ENCODE peak calls at places on chromosomes 7 and 10, in four cellular contexts. D is lower lobe of right lung, P is A549, J is fibroblast of lung. Z is an unnamed sample.

GRCh38 chr7:32316831-32317230 is 173.3 kb downstream of the LSM5 start:
- DNase-seq in D (no peak), P (no peak), J (no peak), Z (no peak)

GRCh38 chr7:100640438-100641410 is 628 bp downstream of the TFR2 start:
- DNase-seq in D (no peak), P (no peak), J (no peak), Z (no peak)

GRCh38 chr10:10589540-10589939 is 428.1 kb upstream of the CELF2 start:
- DNase-seq in D (no peak), P (no peak), J (peak; percentile 89), Z (no peak)

GRCh38 chr7:37208528-37208927 is 240.1 kb downstream of the ELMO1 start:
- DNase-seq in D (no peak), P (peak; percentile 56), J (peak; percentile 50), Z (no peak)

GRCh38 chr7:142036384-142036783 is 40.7 kb downstream of the MGAM start:
- DNase-seq in D (no peak), P (peak; percentile 56), J (no peak), Z (no peak)

GRCh38 chr7:45120-46090 is 147.0 kb upstream of the FAM20C start:
- DNase-seq in D (peak; percentile 16), P (no peak), J (no peak), Z (no peak)

GRCh38 chr10:1274098-1274745 is 218.0 kb downstream of the WDR37 start:
- DNase-seq in D (no peak), P (no peak), J (no peak), Z (no peak)

GRCh38 chr10:60757422-60757895 is 20.8 kb upstream of the CDK1 start:
- DNase-seq in D (no peak), P (peak; percentile 68), J (no peak), Z (no peak)

GRCh38 chr10:67666416-67667043 is 29.5 kb downstream of the CTNNA3 start:
- DNase-seq in D (no peak), P (peak; percentile 72), J (peak; percentile 11), Z (no peak)

GRCh38 chr7:47392241-47392759 is 189.6 kb downstream of the TNS3 start:
- DNase-seq in D (no peak), P (no peak), J (peak; percentile 98), Z (no peak)

GRCh38 chr10:62194924-62195674 is 73.5 kb downstream of the RTKN2 start:
- DNase-seq in D (no peak), P (no peak), J (no peak), Z (no peak)

GRCh38 chr10:7444576-7445226 is 33.9 kb upstream of the SFMBT2 start:
- DNase-seq in D (no peak), P (no peak), J (no peak), Z (no peak)

GRCh38 chr10:68385740-68386139 is 21.3 kb downstream of the RUFY2 start:
- DNase-seq in D (no peak), P (no peak), J (no peak), Z (no peak)

GRCh38 chr10:64973391-64973790 is 1452.2 kb downstream of the REEP3 start:
- DNase-seq in D (no peak), P (no peak), J (no peak), Z (no peak)

GRCh38 chr7:126696236-126696635 is 556.5 kb downstream of the GRM8 start:
- DNase-seq in D (no peak), P (no peak), J (no peak), Z (no peak)

GRCh38 chr7:26787696-26788095 is 76.7 kb downstream of the SKAP2 start:
- DNase-seq in D (no peak), P (no peak), J (no peak), Z (no peak)

GRCh38 chr7:122343986-122344620 is 39.6 kb upstream of the FEZF1 start:
- DNase-seq in D (no peak), P (no peak), J (no peak), Z (no peak)

GRCh38 chr10:16816142-16816541 is 1.1 kb downstream of the RSU1 start:
- DNase-seq in D (no peak), P (no peak), J (no peak), Z (no peak)

GRCh38 chr10:70666960-70667798 is 5.1 kb upstream of the ADAMTS14 start:
- DNase-seq in D (no peak), P (no peak), J (peak; percentile 37), Z (no peak)

GRCh38 chr7:22730921-22731654 is 4.1 kb downstream of the IL6 start:
- DNase-seq in D (no peak), P (peak; percentile 34), J (peak; percentile 89), Z (no peak)

GRCh38 chr7:92461027-92462003 is 14.0 kb downstream of the GATAD1 start:
- DNase-seq in D (no peak), P (peak; percentile 61), J (peak; percentile 33), Z (no peak)

GRCh38 chr10:131167036-131167860 is 144.3 kb downstream of the TCERG1L start:
- DNase-seq in D (no peak), P (no peak), J (no peak), Z (no peak)

GRCh38 chr7:79308176-79308575 is 145.3 kb downstream of the MAGI2 start:
- DNase-seq in D (no peak), P (peak; percentile 53), J (no peak), Z (no peak)

GRCh38 chr7:10974717-10975032 is 1.0 kb downstream of the PHF14 start:
- DNase-seq in D (no peak), P (no peak), J (no peak), Z (no peak)

GRCh38 chr10:93131956-93132355 is 58.3 kb downstream of the CYP26A1 start:
- DNase-seq in D (no peak), P (no peak), J (no peak), Z (no peak)

GRCh38 chr7:135976312-135977019 is 693 bp downstream of the MTPN start:
- DNase-seq in D (no peak), P (peak; percentile 9), J (no peak), Z (no peak)

GRCh38 chr7:44748948-44749731 is 493 bp downstream of the ZMIZ2 start:
- DNase-seq in D (no peak), P (no peak), J (no peak), Z (peak; percentile 35)

GRCh38 chr10:112327678-112328077 is 44.5 kb downstream of the TECTB start:
- DNase-seq in D (no peak), P (no peak), J (no peak), Z (no peak)

GRCh38 chr10:48651839-48652238 is 32.8 kb upstream of the WDFY4 start:
- DNase-seq in D (no peak), P (no peak), J (no peak), Z (no peak)

DNA sequence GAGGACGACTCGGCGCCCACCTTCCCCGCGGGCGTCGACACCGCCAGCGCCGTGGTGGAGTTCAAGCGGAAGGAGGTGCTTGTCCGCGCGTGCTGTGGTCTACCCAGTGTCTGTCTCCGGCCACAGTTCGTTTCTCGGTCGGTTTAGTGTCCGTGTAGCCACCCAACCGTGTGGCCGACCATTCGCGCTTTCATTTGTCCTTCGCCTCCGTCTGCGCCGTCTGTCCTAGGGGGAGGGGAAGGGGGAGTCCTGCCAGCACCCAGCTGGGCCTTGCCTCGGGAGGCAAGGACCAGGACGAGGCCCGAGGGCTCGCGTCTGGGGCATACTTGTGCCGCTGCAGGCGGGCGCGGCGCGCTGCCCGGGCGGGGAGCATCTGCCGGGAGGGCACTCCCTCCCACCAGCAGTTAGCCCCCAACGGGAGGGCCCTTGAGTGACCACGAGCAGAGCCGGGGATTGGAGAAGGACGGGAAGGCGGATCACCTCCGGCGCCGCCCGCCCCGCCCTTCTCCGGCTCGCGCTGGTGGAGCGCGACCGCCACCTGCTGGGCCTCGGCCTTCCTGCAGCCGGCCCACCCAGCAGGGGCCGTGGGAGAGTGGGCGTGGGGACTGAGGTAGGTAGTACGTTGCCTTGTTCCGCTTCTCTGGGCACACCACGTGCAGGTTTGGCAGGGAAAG is 28.4 kb downstream of the RET start:
- DNase-seq in D (peak; percentile 86), P (peak; percentile 70), J (peak; percentile 68), Z (peak; percentile 82)
- TF ChIP-seq CTCF in D (peak; percentile 99), P (peak; percentile 97), J (peak; percentile 66), Z (peak; percentile 97)

GRCh38 chr10:96642530-96642929 is 55.7 kb upstream of the TM9SF3 start:
- DNase-seq in D (no peak), P (no peak), J (no peak), Z (no peak)

GRCh38 chr10:96641896-96642295 is 55.1 kb upstream of the TM9SF3 start:
- DNase-seq in D (no peak), P (no peak), J (no peak), Z (no peak)

GRCh38 chr10:96643920-96644319 is 57.1 kb upstream of the TM9SF3 start:
- DNase-seq in D (no peak), P (no peak), J (no peak), Z (no peak)

GRCh38 chr10:96641396-96641795 is 54.6 kb upstream of the TM9SF3 start:
- DNase-seq in D (no peak), P (no peak), J (no peak), Z (no peak)

GRCh38 chr10:96642973-96643372 is 56.2 kb upstream of the TM9SF3 start:
- DNase-seq in D (peak; percentile 85), P (peak; percentile 51), J (peak; percentile 30), Z (peak; percentile 54)
- TF ChIP-seq CTCF in D (peak; percentile 58), P (peak; percentile 43), J (peak; percentile 28), Z (no peak)

DNA sequence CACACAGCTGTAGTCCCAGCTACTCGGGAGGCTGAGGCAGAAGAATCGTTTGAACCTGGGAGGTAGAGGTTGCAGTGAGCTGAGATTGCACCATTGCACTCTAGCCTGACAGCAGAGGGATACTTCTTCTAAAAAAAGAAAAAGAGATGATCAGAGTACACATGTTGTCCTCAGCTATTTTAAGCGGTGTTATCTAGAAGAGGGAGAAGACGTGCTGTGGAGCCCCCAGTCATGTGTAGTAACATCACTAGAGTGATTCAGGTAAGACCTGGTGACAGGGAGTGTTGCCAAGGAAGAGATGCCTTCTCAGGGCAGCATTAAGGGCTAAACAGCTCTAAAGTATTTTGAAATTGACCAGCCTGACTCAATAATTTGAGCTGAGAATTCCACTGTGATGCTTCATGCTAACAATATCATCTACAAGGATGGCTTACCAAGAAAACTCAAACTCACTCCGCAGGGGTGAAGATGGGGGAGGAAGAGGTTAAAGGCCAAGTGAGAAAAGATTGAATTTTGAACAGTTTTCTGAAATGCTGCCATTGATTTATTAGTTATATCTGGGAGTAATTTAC is 97.4 kb downstream of the KLF6 start:
- DNase-seq in D (no peak), P (no peak), J (peak; percentile 13), Z (no peak)
- TF ChIP-seq CTCF in D (no peak), P (no peak), J (no peak), Z (no peak)

DNA sequence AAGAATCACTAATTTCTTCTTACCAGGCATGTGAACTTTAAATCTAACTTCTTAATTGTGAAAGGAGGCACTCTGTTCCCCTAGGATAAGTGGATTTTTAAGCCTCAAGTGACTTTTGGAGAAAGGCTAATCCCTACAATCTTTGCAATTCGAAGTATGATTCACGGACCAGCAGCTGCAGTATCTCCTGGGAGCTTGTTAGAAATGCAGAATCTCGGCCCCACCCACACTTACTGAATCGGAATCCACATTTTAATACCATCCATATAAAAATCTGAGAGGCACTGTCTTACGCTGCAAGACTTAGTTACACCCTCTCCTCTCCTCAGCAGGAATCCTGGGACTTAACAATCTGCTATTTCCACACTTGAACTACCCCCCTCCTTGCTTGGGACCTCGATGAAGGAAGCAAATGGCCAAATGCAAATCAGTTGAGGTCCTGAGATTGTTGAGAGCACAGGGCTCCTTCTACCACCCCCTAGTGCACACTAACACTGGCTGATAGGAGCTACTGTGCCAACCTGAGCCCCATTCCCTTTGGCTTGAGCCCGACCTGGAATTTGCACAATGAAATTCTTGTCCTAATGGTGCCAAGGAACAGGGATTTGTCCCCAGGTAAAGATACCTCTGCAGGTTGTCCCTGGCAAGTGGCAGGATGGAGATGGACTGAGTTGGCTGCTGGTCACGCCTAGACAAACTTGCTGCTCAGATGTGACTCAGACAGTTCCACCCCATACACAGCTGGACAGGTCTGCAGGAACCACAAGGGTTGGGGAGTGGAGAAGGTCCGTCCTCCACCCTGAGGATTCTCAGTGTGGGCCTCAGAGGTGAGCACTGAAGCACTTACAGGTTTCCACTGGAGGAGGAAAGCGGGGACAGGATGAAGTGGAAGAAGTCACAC is 20.8 kb downstream of the ITPRIP start:
- DNase-seq in D (no peak), P (no peak), J (peak; percentile 74), Z (no peak)
- TF ChIP-seq CTCF in D (no peak), P (no peak), J (peak; percentile 16), Z (no peak)

GRCh38 chr7:137625197-137625596 is 221.6 kb downstream of the DGKI start:
- DNase-seq in D (no peak), P (peak; percentile 9), J (no peak), Z (no peak)
- TF ChIP-seq CTCF in D (no peak), P (no peak), J (no peak), Z (no peak)

Z was measured in activated B cell treated with CpG ODN at 0.5 μM for 24 hours.